ENCODE peak calls at places on chromosomes 4 and X, in seven cellular contexts. One of them, this sample, is unnamed.
A peak's percentile ranks its signal among the peaks of the same experiment; 100 is the strongest.

GRCh38 chrX:35826503-35826902 is 28.4 kb downstream of the MAGEB16 start:
- DNase-seq in stimulated activated CD4-positive, alpha-beta T cell treated with anti-CD3 and anti-CD28 coated beads, Interleukin-2, amount 100 ng/mL, for 24 hours: no peak
- DNase-seq in M059J: no peak
- DNase-seq in T-helper 9 cell: no peak
- DNase-seq in activated CD8-positive, alpha-beta memory T cell treated with anti-CD3 and anti-CD28 coated beads, Interleukin-2, amount 50 U/mL, for 4 hours: no peak
- DNase-seq in activated T-cell treated with anti-CD3 and anti-CD28 coated beads, Interleukin-2, amount 50 U/mL, for 72 hours: no peak
- DNase-seq in LoVo: peak; percentile 1
- DNase-seq in this sample: no peak

GRCh38 chr4:86974481-86975050 is 39.8 kb downstream of the AFF1 start:
- DNase-seq in stimulated activated CD4-positive, alpha-beta T cell treated with anti-CD3 and anti-CD28 coated beads, Interleukin-2, amount 100 ng/mL, for 24 hours: no peak
- DNase-seq in M059J: no peak
- DNase-seq in T-helper 9 cell: no peak
- DNase-seq in activated CD8-positive, alpha-beta memory T cell treated with anti-CD3 and anti-CD28 coated beads, Interleukin-2, amount 50 U/mL, for 4 hours: no peak
- DNase-seq in activated T-cell treated with anti-CD3 and anti-CD28 coated beads, Interleukin-2, amount 50 U/mL, for 72 hours: peak; percentile 6
- DNase-seq in LoVo: no peak
- DNase-seq in this sample: no peak

GRCh38 chrX:23826216-23826615 is 43.2 kb downstream of the SAT1 start:
- DNase-seq in stimulated activated CD4-positive, alpha-beta T cell treated with anti-CD3 and anti-CD28 coated beads, Interleukin-2, amount 100 ng/mL, for 24 hours: no peak
- DNase-seq in M059J: no peak
- DNase-seq in T-helper 9 cell: no peak
- DNase-seq in activated CD8-positive, alpha-beta memory T cell treated with anti-CD3 and anti-CD28 coated beads, Interleukin-2, amount 50 U/mL, for 4 hours: no peak
- DNase-seq in activated T-cell treated with anti-CD3 and anti-CD28 coated beads, Interleukin-2, amount 50 U/mL, for 72 hours: no peak
- DNase-seq in LoVo: no peak
- DNase-seq in this sample: no peak

GRCh38 chr4:154958621-154959358 is 177.7 kb downstream of the RBM46 start:
- DNase-seq in stimulated activated CD4-positive, alpha-beta T cell treated with anti-CD3 and anti-CD28 coated beads, Interleukin-2, amount 100 ng/mL, for 24 hours: no peak
- DNase-seq in M059J: no peak
- DNase-seq in T-helper 9 cell: no peak
- DNase-seq in activated CD8-positive, alpha-beta memory T cell treated with anti-CD3 and anti-CD28 coated beads, Interleukin-2, amount 50 U/mL, for 4 hours: no peak
- DNase-seq in activated T-cell treated with anti-CD3 and anti-CD28 coated beads, Interleukin-2, amount 50 U/mL, for 72 hours: no peak
- DNase-seq in LoVo: no peak
- DNase-seq in this sample: no peak

GRCh38 chr4:3136454-3136853 is 62.0 kb downstream of the HTT start:
- DNase-seq in stimulated activated CD4-positive, alpha-beta T cell treated with anti-CD3 and anti-CD28 coated beads, Interleukin-2, amount 100 ng/mL, for 24 hours: no peak
- DNase-seq in M059J: no peak
- DNase-seq in T-helper 9 cell: no peak
- DNase-seq in activated CD8-positive, alpha-beta memory T cell treated with anti-CD3 and anti-CD28 coated beads, Interleukin-2, amount 50 U/mL, for 4 hours: no peak
- DNase-seq in activated T-cell treated with anti-CD3 and anti-CD28 coated beads, Interleukin-2, amount 50 U/mL, for 72 hours: no peak
- DNase-seq in LoVo: no peak
- DNase-seq in this sample: no peak

GRCh38 chr4:140083320-140083719 is 70.7 kb downstream of the MAML3 start:
- DNase-seq in stimulated activated CD4-positive, alpha-beta T cell treated with anti-CD3 and anti-CD28 coated beads, Interleukin-2, amount 100 ng/mL, for 24 hours: no peak
- DNase-seq in M059J: no peak
- DNase-seq in T-helper 9 cell: no peak
- DNase-seq in activated CD8-positive, alpha-beta memory T cell treated with anti-CD3 and anti-CD28 coated beads, Interleukin-2, amount 50 U/mL, for 4 hours: no peak
- DNase-seq in activated T-cell treated with anti-CD3 and anti-CD28 coated beads, Interleukin-2, amount 50 U/mL, for 72 hours: no peak
- DNase-seq in LoVo: no peak
- DNase-seq in this sample: no peak

GRCh38 chr4:6944311-6945051 is 34.9 kb downstream of the TBC1D14 start:
- DNase-seq in stimulated activated CD4-positive, alpha-beta T cell treated with anti-CD3 and anti-CD28 coated beads, Interleukin-2, amount 100 ng/mL, for 24 hours: no peak
- DNase-seq in M059J: no peak
- DNase-seq in T-helper 9 cell: no peak
- DNase-seq in activated CD8-positive, alpha-beta memory T cell treated with anti-CD3 and anti-CD28 coated beads, Interleukin-2, amount 50 U/mL, for 4 hours: no peak
- DNase-seq in activated T-cell treated with anti-CD3 and anti-CD28 coated beads, Interleukin-2, amount 50 U/mL, for 72 hours: no peak
- DNase-seq in LoVo: no peak
- DNase-seq in this sample: no peak

GRCh38 chr4:80322716-80323115 is 12.8 kb upstream of the CFAP299 start:
- DNase-seq in stimulated activated CD4-positive, alpha-beta T cell treated with anti-CD3 and anti-CD28 coated beads, Interleukin-2, amount 100 ng/mL, for 24 hours: no peak
- DNase-seq in M059J: peak; percentile 56
- DNase-seq in T-helper 9 cell: no peak
- DNase-seq in activated CD8-positive, alpha-beta memory T cell treated with anti-CD3 and anti-CD28 coated beads, Interleukin-2, amount 50 U/mL, for 4 hours: no peak
- DNase-seq in activated T-cell treated with anti-CD3 and anti-CD28 coated beads, Interleukin-2, amount 50 U/mL, for 72 hours: no peak
- DNase-seq in LoVo: no peak
- DNase-seq in this sample: peak; percentile 26

GRCh38 chr4:108762559-108763225 is at the start of gene ETNPPL:
- DNase-seq in stimulated activated CD4-positive, alpha-beta T cell treated with anti-CD3 and anti-CD28 coated beads, Interleukin-2, amount 100 ng/mL, for 24 hours: peak; percentile 26
- DNase-seq in M059J: no peak
- DNase-seq in T-helper 9 cell: no peak
- DNase-seq in activated CD8-positive, alpha-beta memory T cell treated with anti-CD3 and anti-CD28 coated beads, Interleukin-2, amount 50 U/mL, for 4 hours: peak; percentile 16
- DNase-seq in activated T-cell treated with anti-CD3 and anti-CD28 coated beads, Interleukin-2, amount 50 U/mL, for 72 hours: peak; percentile 30
- DNase-seq in LoVo: no peak
- DNase-seq in this sample: peak; percentile 45

GRCh38 chrX:94751611-94752010 is 1077.6 kb downstream of the FAM133A start:
- DNase-seq in stimulated activated CD4-positive, alpha-beta T cell treated with anti-CD3 and anti-CD28 coated beads, Interleukin-2, amount 100 ng/mL, for 24 hours: no peak
- DNase-seq in M059J: no peak
- DNase-seq in T-helper 9 cell: no peak
- DNase-seq in activated CD8-positive, alpha-beta memory T cell treated with anti-CD3 and anti-CD28 coated beads, Interleukin-2, amount 50 U/mL, for 4 hours: no peak
- DNase-seq in activated T-cell treated with anti-CD3 and anti-CD28 coated beads, Interleukin-2, amount 50 U/mL, for 72 hours: no peak
- DNase-seq in LoVo: no peak
- DNase-seq in this sample: no peak

GRCh38 chrX:40501456-40501855 is 79.3 kb upstream of the ATP6AP2 start:
- DNase-seq in stimulated activated CD4-positive, alpha-beta T cell treated with anti-CD3 and anti-CD28 coated beads, Interleukin-2, amount 100 ng/mL, for 24 hours: no peak
- DNase-seq in M059J: no peak
- DNase-seq in T-helper 9 cell: no peak
- DNase-seq in activated CD8-positive, alpha-beta memory T cell treated with anti-CD3 and anti-CD28 coated beads, Interleukin-2, amount 50 U/mL, for 4 hours: no peak
- DNase-seq in activated T-cell treated with anti-CD3 and anti-CD28 coated beads, Interleukin-2, amount 50 U/mL, for 72 hours: no peak
- DNase-seq in LoVo: no peak
- DNase-seq in this sample: no peak

GRCh38 chr4:151408380-151408629 is 671 bp upstream of the FHIP1A start:
- DNase-seq in stimulated activated CD4-positive, alpha-beta T cell treated with anti-CD3 and anti-CD28 coated beads, Interleukin-2, amount 100 ng/mL, for 24 hours: peak; percentile 18
- DNase-seq in M059J: no peak
- DNase-seq in T-helper 9 cell: no peak
- DNase-seq in activated CD8-positive, alpha-beta memory T cell treated with anti-CD3 and anti-CD28 coated beads, Interleukin-2, amount 50 U/mL, for 4 hours: no peak
- DNase-seq in activated T-cell treated with anti-CD3 and anti-CD28 coated beads, Interleukin-2, amount 50 U/mL, for 72 hours: no peak
- DNase-seq in LoVo: no peak
- DNase-seq in this sample: no peak

GRCh38 chrX:120452131-120452530 is 17.0 kb downstream of the LAMP2 start:
- DNase-seq in stimulated activated CD4-positive, alpha-beta T cell treated with anti-CD3 and anti-CD28 coated beads, Interleukin-2, amount 100 ng/mL, for 24 hours: no peak
- DNase-seq in M059J: peak; percentile 28
- DNase-seq in T-helper 9 cell: no peak
- DNase-seq in activated CD8-positive, alpha-beta memory T cell treated with anti-CD3 and anti-CD28 coated beads, Interleukin-2, amount 50 U/mL, for 4 hours: no peak
- DNase-seq in activated T-cell treated with anti-CD3 and anti-CD28 coated beads, Interleukin-2, amount 50 U/mL, for 72 hours: no peak
- DNase-seq in LoVo: no peak
- DNase-seq in this sample: peak; percentile 22

GRCh38 chr4:80461412-80461811 is 125.9 kb downstream of the CFAP299 start:
- DNase-seq in stimulated activated CD4-positive, alpha-beta T cell treated with anti-CD3 and anti-CD28 coated beads, Interleukin-2, amount 100 ng/mL, for 24 hours: no peak
- DNase-seq in M059J: no peak
- DNase-seq in T-helper 9 cell: no peak
- DNase-seq in activated CD8-positive, alpha-beta memory T cell treated with anti-CD3 and anti-CD28 coated beads, Interleukin-2, amount 50 U/mL, for 4 hours: no peak
- DNase-seq in activated T-cell treated with anti-CD3 and anti-CD28 coated beads, Interleukin-2, amount 50 U/mL, for 72 hours: no peak
- DNase-seq in LoVo: no peak
- DNase-seq in this sample: no peak

GRCh38 chr4:173333658-173334084 is 487 bp downstream of the HMGB2 start:
- DNase-seq in stimulated activated CD4-positive, alpha-beta T cell treated with anti-CD3 and anti-CD28 coated beads, Interleukin-2, amount 100 ng/mL, for 24 hours: no peak
- DNase-seq in M059J: peak; percentile 27
- DNase-seq in T-helper 9 cell: peak; percentile 38
- DNase-seq in activated CD8-positive, alpha-beta memory T cell treated with anti-CD3 and anti-CD28 coated beads, Interleukin-2, amount 50 U/mL, for 4 hours: peak; percentile 39
- DNase-seq in activated T-cell treated with anti-CD3 and anti-CD28 coated beads, Interleukin-2, amount 50 U/mL, for 72 hours: no peak
- DNase-seq in LoVo: peak; percentile 12
- DNase-seq in this sample: peak; percentile 52

GRCh38 chr4:40837094-40837870 is 87.5 kb downstream of the NSUN7 start:
- DNase-seq in stimulated activated CD4-positive, alpha-beta T cell treated with anti-CD3 and anti-CD28 coated beads, Interleukin-2, amount 100 ng/mL, for 24 hours: no peak
- DNase-seq in M059J: no peak
- DNase-seq in T-helper 9 cell: no peak
- DNase-seq in activated CD8-positive, alpha-beta memory T cell treated with anti-CD3 and anti-CD28 coated beads, Interleukin-2, amount 50 U/mL, for 4 hours: no peak
- DNase-seq in activated T-cell treated with anti-CD3 and anti-CD28 coated beads, Interleukin-2, amount 50 U/mL, for 72 hours: no peak
- DNase-seq in LoVo: no peak
- DNase-seq in this sample: no peak

GRCh38 chr4:175346381-175346780 is 428.2 kb downstream of the ADAM29 start:
- DNase-seq in stimulated activated CD4-positive, alpha-beta T cell treated with anti-CD3 and anti-CD28 coated beads, Interleukin-2, amount 100 ng/mL, for 24 hours: no peak
- DNase-seq in M059J: peak; percentile 93
- DNase-seq in T-helper 9 cell: no peak
- DNase-seq in activated CD8-positive, alpha-beta memory T cell treated with anti-CD3 and anti-CD28 coated beads, Interleukin-2, amount 50 U/mL, for 4 hours: no peak
- DNase-seq in activated T-cell treated with anti-CD3 and anti-CD28 coated beads, Interleukin-2, amount 50 U/mL, for 72 hours: no peak
- DNase-seq in LoVo: no peak
- DNase-seq in this sample: no peak

GRCh38 chrX:71823391-71824057 is 60.4 kb downstream of the CXorf49B start:
- DNase-seq in stimulated activated CD4-positive, alpha-beta T cell treated with anti-CD3 and anti-CD28 coated beads, Interleukin-2, amount 100 ng/mL, for 24 hours: no peak
- DNase-seq in M059J: no peak
- DNase-seq in T-helper 9 cell: no peak
- DNase-seq in activated CD8-positive, alpha-beta memory T cell treated with anti-CD3 and anti-CD28 coated beads, Interleukin-2, amount 50 U/mL, for 4 hours: no peak
- DNase-seq in activated T-cell treated with anti-CD3 and anti-CD28 coated beads, Interleukin-2, amount 50 U/mL, for 72 hours: no peak
- DNase-seq in LoVo: no peak
- DNase-seq in this sample: no peak

GRCh38 chrX:63656871-63657580 is 128.0 kb downstream of the ARHGEF9 start:
- DNase-seq in stimulated activated CD4-positive, alpha-beta T cell treated with anti-CD3 and anti-CD28 coated beads, Interleukin-2, amount 100 ng/mL, for 24 hours: no peak
- DNase-seq in M059J: peak; percentile 77
- DNase-seq in T-helper 9 cell: no peak
- DNase-seq in activated CD8-positive, alpha-beta memory T cell treated with anti-CD3 and anti-CD28 coated beads, Interleukin-2, amount 50 U/mL, for 4 hours: no peak
- DNase-seq in activated T-cell treated with anti-CD3 and anti-CD28 coated beads, Interleukin-2, amount 50 U/mL, for 72 hours: no peak
- DNase-seq in LoVo: no peak
- DNase-seq in this sample: no peak

GRCh38 chr4:71074452-71075299 is 81.2 kb downstream of the DCK start:
- DNase-seq in stimulated activated CD4-positive, alpha-beta T cell treated with anti-CD3 and anti-CD28 coated beads, Interleukin-2, amount 100 ng/mL, for 24 hours: no peak
- DNase-seq in M059J: no peak
- DNase-seq in T-helper 9 cell: no peak
- DNase-seq in activated CD8-positive, alpha-beta memory T cell treated with anti-CD3 and anti-CD28 coated beads, Interleukin-2, amount 50 U/mL, for 4 hours: no peak
- DNase-seq in activated T-cell treated with anti-CD3 and anti-CD28 coated beads, Interleukin-2, amount 50 U/mL, for 72 hours: no peak
- DNase-seq in LoVo: no peak
- DNase-seq in this sample: no peak

GRCh38 chr4:42410446-42410845 is 13.2 kb downstream of the SHISA3 start:
- DNase-seq in stimulated activated CD4-positive, alpha-beta T cell treated with anti-CD3 and anti-CD28 coated beads, Interleukin-2, amount 100 ng/mL, for 24 hours: no peak
- DNase-seq in M059J: no peak
- DNase-seq in T-helper 9 cell: no peak
- DNase-seq in activated CD8-positive, alpha-beta memory T cell treated with anti-CD3 and anti-CD28 coated beads, Interleukin-2, amount 50 U/mL, for 4 hours: no peak
- DNase-seq in activated T-cell treated with anti-CD3 and anti-CD28 coated beads, Interleukin-2, amount 50 U/mL, for 72 hours: no peak
- DNase-seq in LoVo: no peak
- DNase-seq in this sample: no peak

GRCh38 chr4:4387531-4388311 is 819 bp downstream of the NSG1 start:
- DNase-seq in stimulated activated CD4-positive, alpha-beta T cell treated with anti-CD3 and anti-CD28 coated beads, Interleukin-2, amount 100 ng/mL, for 24 hours: no peak
- DNase-seq in M059J: no peak
- DNase-seq in T-helper 9 cell: no peak
- DNase-seq in activated CD8-positive, alpha-beta memory T cell treated with anti-CD3 and anti-CD28 coated beads, Interleukin-2, amount 50 U/mL, for 4 hours: peak; percentile 39
- DNase-seq in activated T-cell treated with anti-CD3 and anti-CD28 coated beads, Interleukin-2, amount 50 U/mL, for 72 hours: no peak
- DNase-seq in LoVo: no peak
- DNase-seq in this sample: peak; percentile 18

GRCh38 chrX:119853449-119853848 is 686 bp upstream of the UPF3B start:
- DNase-seq in stimulated activated CD4-positive, alpha-beta T cell treated with anti-CD3 and anti-CD28 coated beads, Interleukin-2, amount 100 ng/mL, for 24 hours: no peak
- DNase-seq in M059J: peak; percentile 17
- DNase-seq in T-helper 9 cell: no peak
- DNase-seq in activated CD8-positive, alpha-beta memory T cell treated with anti-CD3 and anti-CD28 coated beads, Interleukin-2, amount 50 U/mL, for 4 hours: no peak
- DNase-seq in activated T-cell treated with anti-CD3 and anti-CD28 coated beads, Interleukin-2, amount 50 U/mL, for 72 hours: no peak
- DNase-seq in LoVo: no peak
- DNase-seq in this sample: no peak

GRCh38 chr4:65599335-65599734 is 71.0 kb downstream of the EPHA5 start:
- DNase-seq in stimulated activated CD4-positive, alpha-beta T cell treated with anti-CD3 and anti-CD28 coated beads, Interleukin-2, amount 100 ng/mL, for 24 hours: no peak
- DNase-seq in M059J: no peak
- DNase-seq in T-helper 9 cell: no peak
- DNase-seq in activated CD8-positive, alpha-beta memory T cell treated with anti-CD3 and anti-CD28 coated beads, Interleukin-2, amount 50 U/mL, for 4 hours: no peak
- DNase-seq in activated T-cell treated with anti-CD3 and anti-CD28 coated beads, Interleukin-2, amount 50 U/mL, for 72 hours: no peak
- DNase-seq in LoVo: no peak
- DNase-seq in this sample: no peak

GRCh38 chrX:109842611-109843010 is 109.6 kb upstream of the ACSL4 start:
- DNase-seq in stimulated activated CD4-positive, alpha-beta T cell treated with anti-CD3 and anti-CD28 coated beads, Interleukin-2, amount 100 ng/mL, for 24 hours: no peak
- DNase-seq in M059J: no peak
- DNase-seq in T-helper 9 cell: no peak
- DNase-seq in activated CD8-positive, alpha-beta memory T cell treated with anti-CD3 and anti-CD28 coated beads, Interleukin-2, amount 50 U/mL, for 4 hours: no peak
- DNase-seq in activated T-cell treated with anti-CD3 and anti-CD28 coated beads, Interleukin-2, amount 50 U/mL, for 72 hours: no peak
- DNase-seq in LoVo: no peak
- DNase-seq in this sample: no peak

This sample was measured in activated naive CD4-positive, alpha-beta T cell treated with anti-CD3 and anti-CD28 coated beads for 36 hours.